ENCODE peak calls at places on chromosomes 16 and 17, in four cellular contexts. One of them, this sample, is unnamed.

GRCh38 chr17:68200689-68201424 is 47.0 kb upstream of the AMZ2 start:
- DNase-seq in colonic mucosa: peak; percentile 78
- DNase-seq in fibroblast of villous mesenchyme: peak; percentile 63
- DNase-seq in foreskin fibroblast: peak; percentile 52
- DNase-seq in this sample: no peak

GRCh38 chr16:88810868-88811599 is 694 bp downstream of the APRT start:
- DNase-seq in fibroblast of villous mesenchyme: peak; percentile 74
- DNase-seq in foreskin fibroblast: peak; percentile 82
- DNase-seq in colonic mucosa: peak; percentile 83
- DNase-seq in this sample: no peak

GRCh38 chr16:47731252-47731651 is 270.1 kb downstream of the PHKB start:
- DNase-seq in fibroblast of villous mesenchyme: peak; percentile 69
- DNase-seq in colonic mucosa: no peak
- DNase-seq in foreskin fibroblast: peak; percentile 90
- DNase-seq in this sample: peak; percentile 44

GRCh38 chr17:48625502-48626201 is 506 bp downstream of the HOXB9 start:
- DNase-seq in colonic mucosa: peak; percentile 91
- DNase-seq in fibroblast of villous mesenchyme: no peak
- DNase-seq in foreskin fibroblast: no peak
- DNase-seq in this sample: no peak

GRCh38 chr17:75570034-75570676 is 17.4 kb upstream of the MYO15B start:
- DNase-seq in colonic mucosa: no peak
- DNase-seq in foreskin fibroblast: no peak
- DNase-seq in fibroblast of villous mesenchyme: no peak
- DNase-seq in this sample: no peak

GRCh38 chr16:48057085-48057484 is 98.7 kb downstream of the ABCC12 start:
- DNase-seq in fibroblast of villous mesenchyme: peak; percentile 15
- DNase-seq in foreskin fibroblast: no peak
- DNase-seq in colonic mucosa: no peak
- DNase-seq in this sample: no peak

GRCh38 chr17:49576121-49576905 is 642 bp downstream of the NXPH3 start:
- DNase-seq in colonic mucosa: no peak
- DNase-seq in foreskin fibroblast: peak; percentile 43
- DNase-seq in fibroblast of villous mesenchyme: peak; percentile 51
- DNase-seq in this sample: no peak

GRCh38 chr17:915416-916201 is 64.0 kb downstream of the NXN start:
- DNase-seq in colonic mucosa: no peak
- DNase-seq in fibroblast of villous mesenchyme: no peak
- DNase-seq in foreskin fibroblast: no peak
- DNase-seq in this sample: no peak

GRCh38 chr17:2398655-2399571 is 1.9 kb downstream of the MNT start:
- DNase-seq in foreskin fibroblast: peak; percentile 68
- DNase-seq in fibroblast of villous mesenchyme: peak; percentile 80
- DNase-seq in colonic mucosa: peak; percentile 69
- DNase-seq in this sample: peak; percentile 29

DNA sequence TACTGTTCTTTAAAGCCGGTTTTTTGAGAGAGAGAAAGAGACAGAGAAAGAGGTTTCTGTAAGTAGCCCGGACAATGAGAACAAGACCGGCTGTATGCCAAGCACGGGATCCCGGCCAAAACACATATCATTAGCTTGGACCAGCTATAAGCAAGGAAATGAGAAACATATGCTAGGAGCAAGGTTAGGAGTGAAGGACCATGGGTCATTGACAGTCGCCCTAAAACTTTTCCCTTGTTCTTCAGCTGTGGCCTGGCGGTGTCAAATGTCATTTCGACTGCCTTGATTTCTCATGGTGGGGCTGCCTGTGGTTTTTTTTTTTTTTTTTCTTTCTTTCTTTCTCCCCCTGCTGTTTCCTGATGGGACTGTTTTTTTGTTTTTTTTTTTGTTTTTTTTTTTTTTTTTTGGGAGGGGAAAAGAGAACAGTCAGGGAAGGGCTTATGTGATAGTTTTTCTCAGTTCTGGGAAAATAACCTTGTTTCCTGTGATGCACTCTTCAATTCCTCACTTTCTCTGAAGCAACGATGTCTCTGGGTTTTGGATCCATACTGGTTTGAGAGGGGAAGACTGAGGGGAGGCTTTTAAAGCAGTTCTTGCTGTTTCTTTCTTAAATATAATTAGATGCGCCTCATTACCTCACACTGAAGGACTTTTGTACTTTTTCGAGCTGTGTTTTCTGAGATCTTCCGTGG is 124.8 kb upstream of the ZFHX3 start:
- DNase-seq in fibroblast of villous mesenchyme: peak; percentile 89
- DNase-seq in foreskin fibroblast: peak; percentile 97
- DNase-seq in colonic mucosa: peak; percentile 88
- DNase-seq in this sample: peak; percentile 76
- TF ChIP-seq CTCF in fibroblast of villous mesenchyme: peak; percentile 59
- TF ChIP-seq CTCF in foreskin fibroblast: peak; percentile 53
- TF ChIP-seq CTCF in colonic mucosa: peak; percentile 20
- TF ChIP-seq CTCF in this sample: peak; percentile 41

GRCh38 chr17:36683387-36683786 is 82.0 kb downstream of the MRM1 start:
- DNase-seq in foreskin fibroblast: no peak
- DNase-seq in colonic mucosa: no peak
- DNase-seq in fibroblast of villous mesenchyme: no peak
- DNase-seq in this sample: no peak
- H3K4me3 ChIP-seq in foreskin fibroblast: no peak overlapping the region
- H3K4me3 ChIP-seq in colonic mucosa: no peak overlapping the region
- H3K4me3 ChIP-seq in fibroblast of villous mesenchyme: no peak overlapping the region
- H3K4me3 ChIP-seq in this sample: no peak overlapping the region

GRCh38 chr17:71792966-71793365 is 327.9 kb upstream of the SOX9 start:
- DNase-seq in colonic mucosa: no peak
- DNase-seq in foreskin fibroblast: peak; percentile 79
- DNase-seq in fibroblast of villous mesenchyme: peak; percentile 10
- DNase-seq in this sample: peak; percentile 33
- TF ChIP-seq CTCF in colonic mucosa: no peak
- TF ChIP-seq CTCF in foreskin fibroblast: no peak
- TF ChIP-seq CTCF in fibroblast of villous mesenchyme: no peak
- TF ChIP-seq CTCF in this sample: no peak

DNA sequence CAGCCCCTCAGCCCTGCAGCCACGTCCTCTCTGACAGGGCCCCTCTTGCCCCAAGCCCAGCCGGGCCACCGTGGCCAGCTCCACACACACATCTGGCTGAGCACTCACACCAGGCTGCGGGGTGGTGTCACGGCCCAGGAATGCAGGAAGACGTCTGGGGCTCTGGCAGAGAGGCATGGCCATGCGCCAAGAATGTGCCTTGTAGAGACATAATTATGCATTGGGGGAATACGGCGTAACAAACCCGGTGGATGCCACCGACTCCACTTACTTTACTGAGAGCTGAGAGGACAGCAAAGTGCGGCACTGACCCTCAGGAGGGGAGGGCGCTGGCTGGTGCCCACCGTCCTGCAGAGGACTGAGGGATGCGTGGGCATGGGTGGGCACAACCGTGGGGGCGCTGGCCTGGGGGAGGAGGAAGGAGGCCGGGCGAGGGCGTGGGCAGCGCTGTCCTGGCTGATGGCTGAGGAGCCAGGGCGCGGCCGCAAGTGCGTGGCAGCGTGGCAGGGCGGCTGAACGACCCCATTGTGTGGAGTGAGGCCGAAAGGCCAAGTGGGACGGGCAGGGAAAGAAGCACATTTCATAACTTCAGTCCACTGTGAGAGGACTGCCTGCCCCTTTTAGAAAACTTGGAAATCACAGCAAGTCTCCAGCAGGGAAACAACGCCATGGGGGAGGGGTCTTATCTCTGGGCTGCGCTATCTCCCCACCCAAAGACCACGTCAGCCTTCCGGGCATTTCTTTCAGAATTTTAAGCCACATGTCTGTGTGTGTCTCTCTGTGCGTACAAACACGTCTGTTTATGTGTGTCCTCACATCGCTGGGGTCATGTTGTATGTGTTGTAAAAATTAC is 30.6 kb downstream of the METRNL start:
- DNase-seq in fibroblast of villous mesenchyme: peak; percentile 99
- DNase-seq in foreskin fibroblast: peak; percentile 98
- DNase-seq in colonic mucosa: peak; percentile 82
- DNase-seq in this sample: peak; percentile 93
- H3K4me3 ChIP-seq in fibroblast of villous mesenchyme: peak overlapping the region; percentile 48
- H3K4me3 ChIP-seq in foreskin fibroblast: peak overlapping the region; percentile 15
- H3K4me3 ChIP-seq in colonic mucosa: peak overlapping the region; percentile 7
- H3K4me3 ChIP-seq in this sample: peak overlapping the region; percentile 30

DNA sequence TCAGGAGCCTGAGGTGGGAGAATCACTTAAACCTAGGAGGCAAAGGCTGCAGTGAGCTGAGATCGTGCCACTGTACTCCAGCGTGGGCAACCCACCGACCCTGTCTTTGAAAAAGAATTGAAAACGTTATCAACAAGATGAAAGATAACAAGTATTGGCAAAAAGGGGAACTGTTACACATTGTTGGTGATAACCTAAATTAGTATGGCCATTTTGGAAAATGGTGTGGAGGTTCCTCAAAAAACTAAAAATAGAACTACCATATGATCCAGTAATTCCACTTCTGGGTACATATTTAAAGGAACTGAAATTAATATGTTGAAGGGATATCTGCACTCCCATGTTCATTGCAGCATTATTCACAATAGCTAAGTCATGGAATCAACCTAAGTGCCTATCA is 61.0 kb downstream of the ABHD15 start:
- DNase-seq in colonic mucosa: no peak
- DNase-seq in fibroblast of villous mesenchyme: no peak
- DNase-seq in foreskin fibroblast: no peak
- DNase-seq in this sample: no peak
- TF ChIP-seq CTCF in colonic mucosa: no peak
- TF ChIP-seq CTCF in fibroblast of villous mesenchyme: no peak
- TF ChIP-seq CTCF in foreskin fibroblast: no peak
- TF ChIP-seq CTCF in this sample: no peak

DNA sequence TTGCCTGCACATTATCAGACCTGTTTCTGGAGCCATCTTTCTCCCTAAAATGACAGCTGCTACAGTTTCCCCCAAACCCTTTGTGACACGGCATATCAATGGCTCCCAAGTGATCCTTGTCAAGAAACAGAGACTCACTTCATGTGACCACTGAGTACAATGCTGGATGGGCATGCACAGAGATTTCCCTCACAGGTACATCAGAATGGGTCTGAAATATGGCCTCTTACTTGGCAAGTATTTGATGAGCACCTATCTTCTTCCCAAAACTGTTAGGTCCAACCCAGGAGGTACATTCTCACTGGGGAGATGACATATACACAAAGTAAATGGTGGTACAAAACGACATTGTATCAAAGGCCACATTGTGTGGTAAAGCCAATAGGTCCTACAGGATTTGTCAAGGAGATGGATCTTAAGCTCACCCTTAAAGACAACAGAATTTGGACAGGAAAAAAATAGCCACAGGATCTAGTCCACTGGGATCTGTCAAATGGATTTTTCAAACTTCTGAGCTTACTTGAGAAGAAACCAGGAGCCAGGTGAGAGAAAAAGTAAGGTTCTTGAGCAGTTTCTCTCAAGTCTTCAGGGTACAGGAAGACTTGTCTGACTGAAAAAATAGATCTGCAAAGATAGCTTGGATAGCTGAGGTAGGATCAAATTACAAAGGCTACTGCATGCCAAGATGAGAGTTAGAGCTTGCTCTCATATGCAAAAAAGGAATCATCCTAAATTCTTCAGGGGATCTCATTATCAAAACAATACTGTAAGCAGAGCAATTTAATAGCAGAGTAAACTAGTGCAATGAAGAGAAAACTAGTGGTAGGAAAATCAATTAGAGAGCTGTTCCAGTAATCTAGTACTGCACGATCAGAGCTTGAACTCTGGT is 28.8 kb downstream of the RNF43 start:
- DNase-seq in foreskin fibroblast: no peak
- DNase-seq in colonic mucosa: no peak
- DNase-seq in fibroblast of villous mesenchyme: no peak
- DNase-seq in this sample: no peak
- H3K4me3 ChIP-seq in foreskin fibroblast: no peak overlapping the region
- H3K4me3 ChIP-seq in colonic mucosa: no peak overlapping the region
- H3K4me3 ChIP-seq in fibroblast of villous mesenchyme: no peak overlapping the region
- H3K4me3 ChIP-seq in this sample: no peak overlapping the region

GRCh38 chr17:8189711-8190477 is at the start of gene BORCS6:
- DNase-seq in fibroblast of villous mesenchyme: peak; percentile 99
- DNase-seq in colonic mucosa: peak; percentile 98
- DNase-seq in foreskin fibroblast: peak; percentile 99
- DNase-seq in this sample: peak; percentile 97
- TF ChIP-seq CTCF in fibroblast of villous mesenchyme: peak; percentile 18
- TF ChIP-seq CTCF in colonic mucosa: no peak
- TF ChIP-seq CTCF in foreskin fibroblast: no peak
- TF ChIP-seq CTCF in this sample: no peak

DNA sequence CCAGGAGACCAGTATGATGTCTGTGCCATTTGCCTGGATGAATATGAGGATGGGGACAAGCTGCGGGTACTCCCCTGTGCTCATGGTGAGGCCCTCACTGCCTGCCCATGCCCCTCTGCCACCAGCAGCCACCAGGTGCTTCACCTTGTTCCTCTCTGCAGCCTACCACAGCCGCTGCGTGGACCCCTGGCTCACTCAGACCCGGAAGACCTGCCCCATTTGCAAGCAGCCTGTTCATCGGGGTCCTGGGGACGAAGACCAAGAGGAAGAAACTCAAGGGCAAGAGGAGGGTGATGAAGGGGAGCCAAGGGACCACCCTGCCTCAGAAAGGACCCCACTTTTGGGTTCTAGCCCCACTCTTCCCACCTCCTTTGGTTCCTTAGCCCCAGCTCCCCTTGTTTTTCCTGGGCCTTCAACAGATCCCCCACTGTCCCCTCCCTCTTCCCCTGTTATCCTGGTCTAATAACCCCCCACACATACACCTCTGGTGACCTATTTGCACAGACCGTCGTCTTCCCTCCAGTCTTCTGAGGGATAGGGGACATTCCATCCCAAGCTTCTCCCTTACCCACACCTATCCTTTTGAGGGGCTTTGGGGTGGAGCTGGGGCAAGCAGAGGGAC is 3.7 kb downstream of the PFN1 start:
- DNase-seq in fibroblast of villous mesenchyme: no peak
- DNase-seq in colonic mucosa: no peak
- DNase-seq in foreskin fibroblast: no peak
- DNase-seq in this sample: no peak
- H3K4me3 ChIP-seq in fibroblast of villous mesenchyme: peak overlapping the region; percentile 27
- H3K4me3 ChIP-seq in colonic mucosa: no peak overlapping the region
- H3K4me3 ChIP-seq in foreskin fibroblast: peak overlapping the region; percentile 20
- H3K4me3 ChIP-seq in this sample: peak overlapping the region; percentile 21

GRCh38 chr17:20280832-20281231 is 186.5 kb downstream of the LGALS9B start:
- DNase-seq in colonic mucosa: no peak
- DNase-seq in foreskin fibroblast: no peak
- DNase-seq in fibroblast of villous mesenchyme: no peak
- DNase-seq in this sample: no peak

GRCh38 chr17:20282526-20283308 is 184.6 kb downstream of the LGALS9B start:
- DNase-seq in colonic mucosa: no peak
- DNase-seq in foreskin fibroblast: no peak
- DNase-seq in fibroblast of villous mesenchyme: no peak
- DNase-seq in this sample: no peak

GRCh38 chr17:20280051-20280450 is 187.3 kb downstream of the LGALS9B start:
- DNase-seq in foreskin fibroblast: no peak
- DNase-seq in colonic mucosa: no peak
- DNase-seq in fibroblast of villous mesenchyme: no peak
- DNase-seq in this sample: no peak

GRCh38 chr17:20284018-20284417 is 183.3 kb downstream of the LGALS9B start:
- DNase-seq in foreskin fibroblast: no peak
- DNase-seq in fibroblast of villous mesenchyme: peak; percentile 37
- DNase-seq in colonic mucosa: no peak
- DNase-seq in this sample: no peak

DNA sequence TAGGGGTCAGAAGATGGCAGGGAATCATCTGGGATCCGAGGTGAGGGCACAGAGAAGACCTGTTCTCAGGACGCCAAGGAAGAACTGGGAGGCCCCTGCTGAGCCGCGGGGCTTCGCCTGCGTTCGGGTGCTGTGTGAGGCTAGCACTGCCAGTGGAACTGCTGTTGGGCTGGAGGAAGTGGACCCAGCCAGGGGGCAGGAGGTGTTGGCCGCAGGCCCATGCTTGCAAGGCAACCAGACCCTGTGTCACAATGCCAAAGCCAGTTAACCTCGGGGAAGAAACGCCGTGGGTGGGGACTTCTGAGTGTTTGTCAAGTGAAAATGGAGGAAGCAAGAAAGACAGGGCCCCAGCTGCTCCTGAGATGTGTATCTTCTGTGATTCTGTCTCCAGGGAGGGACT is 185.5 kb downstream of the LGALS9B start:
- DNase-seq in colonic mucosa: peak; percentile 19
- DNase-seq in foreskin fibroblast: no peak
- DNase-seq in fibroblast of villous mesenchyme: no peak
- DNase-seq in this sample: no peak
- TF ChIP-seq CTCF in colonic mucosa: no peak
- TF ChIP-seq CTCF in foreskin fibroblast: no peak
- TF ChIP-seq CTCF in fibroblast of villous mesenchyme: no peak
- TF ChIP-seq CTCF in this sample: no peak